ENCODE peak calls at places on chromosomes 5 and 9, in eight cellular contexts. K is ovary, V is Peyer's patch, W is coronary artery, Y is adrenal gland, Z is A549, Q is GM12865, N is cardiac muscle cell. M is an unnamed sample.

GRCh38 chr5:50302815-50303490 is 138.1 kb downstream of the EMB start:
- DNase-seq in K (no peak), V (no peak), W (no peak), Y (no peak), Z (peak), Q (no peak), N (no peak), M (no peak)

GRCh38 chr9:114289106-114289505 is 33.8 kb upstream of the ORM1 start:
- DNase-seq in K (peak), V (peak), W (peak), Y (peak), Z (no peak), Q (no peak), N (no peak), M (no peak)

GRCh38 chr5:93192107-93192506 is 388.9 kb downstream of the NR2F1-AS1 start:
- DNase-seq in K (no peak), V (no peak), W (no peak), Y (no peak), Z (peak), Q (no peak), N (no peak), M (no peak)

GRCh38 chr5:61306531-61307195 is 25.4 kb upstream of the ZSWIM6 start:
- DNase-seq in K (no peak), V (no peak), W (no peak), Y (no peak), Z (no peak), Q (peak), N (no peak), M (peak)

GRCh38 chr5:96864922-96865545 is 11.3 kb upstream of the ERAP2 start:
- DNase-seq in K (no peak), V (no peak), W (no peak), Y (no peak), Z (no peak), Q (no peak), N (no peak), M (no peak)

GRCh38 chr5:160159991-160160826 is 41.0 kb upstream of the PWWP2A start:
- DNase-seq in K (peak), V (no peak), W (no peak), Y (no peak), Z (no peak), Q (peak), N (peak), M (peak)

GRCh38 chr5:55096186-55096585 is 6.3 kb upstream of the GZMA start:
- DNase-seq in K (no peak), V (no peak), W (no peak), Y (no peak), Z (no peak), Q (no peak), N (no peak), M (no peak)

GRCh38 chr9:99172129-99173091 is 49.3 kb downstream of the ALG2 start:
- DNase-seq in K (no peak), V (no peak), W (no peak), Y (no peak), Z (no peak), Q (no peak), N (peak), M (no peak)

GRCh38 chr9:108272350-108272899 is 583.4 kb downstream of the ACTL7B start:
- DNase-seq in K (peak), V (peak), W (no peak), Y (peak), Z (peak), Q (peak), N (peak), M (peak)

GRCh38 chr5:150487199-150488061 is 20.5 kb upstream of the NDST1 start:
- DNase-seq in K (no peak), V (no peak), W (no peak), Y (peak), Z (peak), Q (peak), N (no peak), M (peak)
- TF ChIP-seq CTCF in K (no peak), V (peak), W (no peak), Y (no peak), Z (peak), Q (peak), N (peak), M (peak)

GRCh38 chr5:149041242-149041641 is 21.6 kb downstream of the SH3TC2 start:
- DNase-seq in K (no peak), V (no peak), W (no peak), Y (no peak), Z (no peak), Q (no peak), N (no peak), M (no peak)
- TF ChIP-seq CTCF in K (no peak), V (no peak), W (no peak), Y (no peak), Z (no peak), Q (no peak), N (no peak), M (no peak)

DNA sequence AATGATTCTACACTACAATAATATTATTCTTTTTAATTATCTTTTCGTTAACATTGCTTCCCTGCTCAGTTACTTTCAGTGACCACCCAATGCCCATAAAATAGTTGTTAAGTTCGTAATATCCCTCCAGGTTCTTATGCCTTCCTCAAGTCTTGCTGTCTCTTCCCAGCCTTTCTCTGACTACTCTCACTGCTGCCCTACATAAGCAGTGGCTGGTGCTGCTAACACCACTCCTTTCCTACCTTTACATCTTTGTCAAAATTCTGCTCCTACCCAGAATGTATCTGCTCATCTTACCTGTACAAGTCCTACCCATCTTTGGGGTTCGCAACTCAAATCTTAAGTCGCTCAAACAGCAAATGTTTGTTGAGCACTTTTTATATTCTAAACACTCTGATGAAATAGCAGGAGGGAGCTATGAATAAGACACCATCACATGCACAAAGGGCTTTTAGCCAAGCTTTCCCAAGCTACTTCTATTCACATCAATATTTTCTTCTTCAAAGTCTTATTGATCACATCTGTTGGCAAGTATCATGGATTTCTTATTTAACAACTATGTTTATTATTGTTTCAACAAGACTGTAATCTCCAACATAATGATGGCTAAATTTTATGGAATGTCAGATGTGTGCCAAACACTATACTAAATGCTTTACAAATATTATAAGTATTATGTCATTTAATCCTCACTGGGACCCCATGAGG is 29.5 kb downstream of the SLC25A46 start:
- DNase-seq in K (no peak), V (no peak), W (no peak), Y (no peak), Z (no peak), Q (no peak), N (no peak), M (no peak)
- TF ChIP-seq CTCF in K (no peak), V (no peak), W (no peak), Y (no peak), Z (no peak), Q (no peak), N (no peak), M (no peak)

GRCh38 chr9:134442087-134442470 is 115.8 kb downstream of the RXRA start:
- DNase-seq in K (peak), V (no peak), W (no peak), Y (no peak), Z (no peak), Q (no peak), N (no peak), M (no peak)
- TF ChIP-seq CTCF in K (no peak), V (no peak), W (no peak), Y (no peak), Z (no peak), Q (no peak), N (no peak), M (no peak)

GRCh38 chr5:40367260-40367659 is 312.5 kb upstream of the PTGER4 start:
- DNase-seq in K (no peak), V (no peak), W (no peak), Y (no peak), Z (no peak), Q (no peak), N (no peak), M (no peak)
- TF ChIP-seq CTCF in K (no peak), V (peak), W (no peak), Y (no peak), Z (no peak), Q (no peak), N (peak), M (no peak)

GRCh38 chr5:138752341-138752950 is 779 bp upstream of the CTNNA1 start:
- DNase-seq in K (peak), V (peak), W (no peak), Y (peak), Z (peak), Q (no peak), N (peak), M (no peak)
- TF ChIP-seq CTCF in K (no peak), V (no peak), W (no peak), Y (no peak), Z (peak), Q (no peak), N (no peak), M (no peak)

GRCh38 chr5:117590944-117591343 is 1016.3 kb upstream of the SEMA6A start:
- DNase-seq in K (no peak), V (no peak), W (no peak), Y (no peak), Z (no peak), Q (peak), N (peak), M (peak)
- TF ChIP-seq CTCF in K (no peak), V (no peak), W (no peak), Y (peak), Z (no peak), Q (no peak), N (peak), M (peak)

GRCh38 chr5:172049226-172049796 is 42.9 kb upstream of the FBXW11 start:
- DNase-seq in K (no peak), V (no peak), W (no peak), Y (no peak), Z (no peak), Q (no peak), N (no peak), M (no peak)
- TF ChIP-seq CTCF in K (no peak), V (no peak), W (no peak), Y (no peak), Z (no peak), Q (no peak), N (no peak), M (no peak)

GRCh38 chr9:96245399-96245798 is 56.6 kb downstream of the HSD17B3 start:
- DNase-seq in K (no peak), V (no peak), W (no peak), Y (no peak), Z (no peak), Q (no peak), N (no peak), M (no peak)
- TF ChIP-seq CTCF in K (no peak), V (no peak), W (no peak), Y (no peak), Z (no peak), Q (peak), N (no peak), M (no peak)

M was measured in GM10248.